ENCODE peak calls at places on chromosomes 12 and 14, in six cellular contexts. O is K562, R is H9, J is left ventricle myocardium inferior, I is IMR-90, P is testis. T is an unnamed sample.

GRCh38 chr12:54420766-54421144 is 1.7 kb upstream of the ITGA5 start:
- DNase-seq in O (no peak), R (no peak), J (no peak), I (no peak), P (no peak), T (no peak)

GRCh38 chr14:51776102-51776894 is 84.1 kb upstream of the GNG2 start:
- DNase-seq in O (peak; percentile 36), R (peak; percentile 89), J (peak; percentile 25), I (peak; percentile 68), P (peak; percentile 80), T (peak; percentile 73)

GRCh38 chr12:104643921-104644669 is 187.3 kb downstream of the CHST11 start:
- DNase-seq in O (no peak), R (no peak), J (peak; percentile 31), I (no peak), P (no peak), T (no peak)

GRCh38 chr12:16880864-16881285 is 274.9 kb upstream of the LMO3 start:
- DNase-seq in O (no peak), R (peak; percentile 35), J (no peak), I (no peak), P (no peak), T (peak; percentile 8)

GRCh38 chr14:65958664-65959562 is 527.3 kb upstream of the CCDC196 start:
- DNase-seq in O (peak; percentile 30), R (no peak), J (no peak), I (peak; percentile 18), P (no peak), T (peak; percentile 42)

GRCh38 chr14:50039734-50040400 is 76.5 kb downstream of the VCPKMT start:
- DNase-seq in O (no peak), R (no peak), J (peak; percentile 42), I (no peak), P (no peak), T (peak; percentile 31)

GRCh38 chr12:89320735-89321134 is 31.6 kb downstream of the DUSP6 start:
- DNase-seq in O (no peak), R (no peak), J (no peak), I (no peak), P (no peak), T (no peak)

GRCh38 chr14:51856897-51857296 is 3.5 kb upstream of the GNG2 start:
- DNase-seq in O (no peak), R (no peak), J (no peak), I (no peak), P (no peak), T (no peak)

GRCh38 chr14:22460461-22461195 is 128.4 kb downstream of the DAD1 start:
- DNase-seq in O (peak; percentile 63), R (no peak), J (no peak), I (peak; percentile 6), P (no peak), T (no peak)

GRCh38 chr12:132367401-132367851 is 38.0 kb upstream of the GALNT9 start:
- DNase-seq in O (no peak), R (no peak), J (peak; percentile 11), I (no peak), P (peak; percentile 40), T (no peak)

GRCh38 chr12:49763006-49763591 is 21.7 kb downstream of the TMBIM6 start:
- DNase-seq in O (peak; percentile 76), R (peak; percentile 84), J (peak; percentile 75), I (peak; percentile 39), P (peak; percentile 83), T (peak; percentile 74)

GRCh38 chr14:89493406-89493805 is 76.4 kb upstream of the FOXN3 start:
- DNase-seq in O (no peak), R (no peak), J (no peak), I (no peak), P (no peak), T (no peak)

GRCh38 chr12:1201886-1202285 is 210.9 kb downstream of the ERC1 start:
- DNase-seq in O (no peak), R (no peak), J (no peak), I (no peak), P (no peak), T (no peak)

GRCh38 chr12:46049665-46050064 is 59.3 kb upstream of the SCAF11 start:
- DNase-seq in O (no peak), R (peak; percentile 31), J (no peak), I (no peak), P (no peak), T (no peak)

GRCh38 chr14:74942608-74943007 is 12.8 kb downstream of the PGF start:
- DNase-seq in O (no peak), R (no peak), J (no peak), I (no peak), P (no peak), T (no peak)

GRCh38 chr12:4293942-4294505 is 20.5 kb downstream of the CCND2 start:
- DNase-seq in O (no peak), R (no peak), J (no peak), I (no peak), P (no peak), T (no peak)

GRCh38 chr12:122947352-122947792 is 18.9 kb downstream of the ABCB9 start:
- DNase-seq in O (no peak), R (no peak), J (peak; percentile 49), I (no peak), P (no peak), T (no peak)

GRCh38 chr12:122949816-122950215 is 16.4 kb downstream of the ABCB9 start:
- DNase-seq in O (no peak), R (no peak), J (no peak), I (no peak), P (no peak), T (no peak)

GRCh38 chr12:122950276-122950675 is 16.0 kb downstream of the ABCB9 start:
- DNase-seq in O (no peak), R (no peak), J (no peak), I (no peak), P (no peak), T (no peak)

GRCh38 chr12:122949405-122949804 is 16.9 kb downstream of the ABCB9 start:
- DNase-seq in O (no peak), R (no peak), J (no peak), I (no peak), P (no peak), T (no peak)

DNA sequence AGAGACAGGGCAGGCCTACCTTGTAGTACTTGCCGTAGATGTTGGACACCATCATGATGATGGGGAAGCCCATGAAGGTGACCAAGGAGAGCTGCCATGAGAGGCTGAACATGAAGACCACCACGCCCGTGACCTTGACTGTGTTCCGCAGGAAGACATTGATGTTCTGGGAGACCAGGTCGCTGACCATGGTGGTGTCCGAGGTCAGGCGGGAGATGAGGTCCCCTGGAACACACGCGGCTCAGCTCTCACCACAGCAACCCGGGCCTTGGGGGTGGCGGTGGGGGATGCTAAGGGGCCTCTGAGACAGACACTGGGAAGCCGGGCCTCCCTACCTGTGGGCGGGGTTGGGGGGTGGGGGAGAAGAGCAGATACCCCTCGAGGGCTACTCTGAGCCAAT is 17.7 kb downstream of the ABCB9 start:
- DNase-seq in O (no peak), R (no peak), J (no peak), I (no peak), P (no peak), T (no peak)
- H3K4me1 ChIP-seq in O (peaks cover 6% of the 10 kb centered on the region), R (no peaks in the 10 kb centered on the region), J (peaks cover 52% of the 10 kb centered on the region), I (peaks cover 22% of the 10 kb centered on the region), P (peaks cover 12% of the 10 kb centered on the region), T (peaks cover 6% of the 10 kb centered on the region)

GRCh38 chr12:30902606-30903005 is 23.9 kb upstream of the TSPAN11 start:
- DNase-seq in O (no peak), R (no peak), J (no peak), I (no peak), P (no peak), T (no peak)

GRCh38 chr12:30896461-30896860 is 30.1 kb upstream of the TSPAN11 start:
- DNase-seq in O (no peak), R (no peak), J (no peak), I (peak; percentile 13), P (no peak), T (no peak)

GRCh38 chr12:30898846-30899245 is 27.7 kb upstream of the TSPAN11 start:
- DNase-seq in O (no peak), R (no peak), J (no peak), I (no peak), P (no peak), T (no peak)

GRCh38 chr12:30902001-30902400 is 24.5 kb upstream of the TSPAN11 start:
- DNase-seq in O (no peak), R (no peak), J (no peak), I (no peak), P (no peak), T (no peak)

GRCh38 chr12:30900351-30900750 is 26.2 kb upstream of the TSPAN11 start:
- DNase-seq in O (no peak), R (no peak), J (no peak), I (no peak), P (no peak), T (no peak)
- H3K27me3 ChIP-seq in O (no peaks in the 10 kb centered on the region), R (no peaks in the 10 kb centered on the region), J (peaks cover 11% of the 10 kb centered on the region), I (peaks cover 2% of the 10 kb centered on the region), P (no peaks in the 10 kb centered on the region), T (no peaks in the 10 kb centered on the region)

GRCh38 chr14:105204931-105205717 is 24.0 kb upstream of the NUDT14 start:
- DNase-seq in O (no peak), R (no peak), J (no peak), I (no peak), P (no peak), T (no peak)

GRCh38 chr14:105205718-105206208 is 24.7 kb upstream of the NUDT14 start:
- DNase-seq in O (no peak), R (no peak), J (no peak), I (no peak), P (peak; percentile 67), T (no peak)

GRCh38 chr14:105207996-105208737 is 27.1 kb upstream of the NUDT14 start:
- DNase-seq in O (no peak), R (no peak), J (no peak), I (no peak), P (no peak), T (no peak)

GRCh38 chr14:105207460-105207901 is 26.4 kb upstream of the NUDT14 start:
- DNase-seq in O (no peak), R (no peak), J (peak; percentile 59), I (no peak), P (no peak), T (no peak)

GRCh38 chr14:105206873-105207272 is 25.8 kb upstream of the NUDT14 start:
- DNase-seq in O (peak; percentile 26), R (no peak), J (no peak), I (no peak), P (no peak), T (no peak)
- H3K4me1 ChIP-seq in O (no peaks in the 10 kb centered on the region), R (no peaks in the 10 kb centered on the region), J (peaks cover 58% of the 10 kb centered on the region), I (peaks cover 1% of the 10 kb centered on the region), P (peaks cover 12% of the 10 kb centered on the region), T (peaks cover 4% of the 10 kb centered on the region)

GRCh38 chr14:60775296-60775695 is 40.7 kb downstream of the MNAT1 start:
- DNase-seq in O (no peak), R (no peak), J (no peak), I (peak; percentile 84), P (no peak), T (no peak)
- H3K27me3 ChIP-seq in O (no peaks in the 10 kb centered on the region), R (no peaks in the 10 kb centered on the region), J (no peaks in the 10 kb centered on the region), I (no peaks in the 10 kb centered on the region), P (no peaks in the 10 kb centered on the region), T (no peaks in the 10 kb centered on the region)

DNA sequence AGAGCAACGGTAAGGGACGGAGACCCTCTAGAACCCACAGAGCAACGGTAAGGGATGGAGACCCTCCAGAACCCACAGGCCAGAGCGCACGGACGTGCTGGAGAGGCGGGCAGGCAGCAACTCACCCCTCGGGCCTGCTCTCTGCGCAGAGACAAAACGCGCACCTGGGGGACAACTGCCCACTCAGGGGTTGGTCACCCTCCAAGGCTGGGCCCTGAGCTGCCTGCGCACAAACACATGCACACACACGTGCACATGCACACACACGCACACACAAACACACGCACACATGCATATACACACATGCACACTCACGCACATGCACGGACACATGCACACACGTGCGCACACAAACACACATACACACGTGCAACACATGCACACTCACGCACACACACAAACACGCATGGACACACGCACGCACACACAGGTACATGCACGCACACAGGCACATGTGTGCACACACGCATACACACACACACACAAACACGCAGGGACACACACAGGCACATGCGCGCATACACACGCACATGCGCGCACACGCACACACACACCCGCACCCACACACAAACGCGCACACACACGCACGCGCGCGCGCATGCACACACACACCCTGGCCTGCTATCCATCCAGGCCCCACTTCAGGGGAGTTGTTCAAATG is 88.3 kb downstream of the NCOR2 start:
- DNase-seq in O (no peak), R (no peak), J (no peak), I (no peak), P (no peak), T (no peak)
- H3K4me1 ChIP-seq in O (no peaks in the 10 kb centered on the region), R (no peaks in the 10 kb centered on the region), J (peaks cover 80% of the 10 kb centered on the region), I (peaks cover 7% of the 10 kb centered on the region), P (peaks cover 37% of the 10 kb centered on the region), T (peaks cover 15% of the 10 kb centered on the region)